ENCODE peak calls at places on chromosomes 5 and 9, in nine cellular contexts. T is iPS-NIHi11; I is activated T-cell treated with anti-CD3 and anti-CD28 coated beads for 24 hours; O is CD8-positive, alpha-beta T cell; Z is iris pigment epithelial cell; D is activated T-helper 1 cell treated with Interleukin-2 at 50 U/mL for 16 hours; E is stimulated activated CD8-positive, alpha-beta memory T cell treated with anti-CD3 and anti-CD28 coated beads, Interleukin-4, amount 100 ng/mL, for 24 hours; B is B cell; N is Karpas-422. K is an unnamed sample.

GRCh38 chr5:148186248-148187003 is 16.4 kb upstream of the SPINK6 start:
- DNase-seq in T (no peak), I (no peak), O (no peak), Z (peak), D (no peak), E (no peak), B (no peak), N (no peak), K (no peak)

GRCh38 chr5:175689147-175689991 is 31.5 kb downstream of the HRH2 start:
- DNase-seq in T (no peak), I (no peak), O (no peak), Z (no peak), D (no peak), E (no peak), B (no peak), N (no peak), K (no peak)

GRCh38 chr5:142364251-142365145 is 39.7 kb upstream of the SPRY4 start:
- DNase-seq in T (peak), I (no peak), O (no peak), Z (peak), D (no peak), E (no peak), B (no peak), N (no peak), K (no peak)

GRCh38 chr9:30932226-30932625 is 1452.2 kb upstream of the ACO1 start:
- DNase-seq in T (no peak), I (no peak), O (no peak), Z (no peak), D (no peak), E (no peak), B (no peak), N (no peak), K (no peak)

GRCh38 chr9:130610862-130611689 is 31.7 kb downstream of the FUBP3 start:
- DNase-seq in T (no peak), I (no peak), O (no peak), Z (no peak), D (no peak), E (no peak), B (no peak), N (no peak), K (no peak)

GRCh38 chr9:127867356-127868277 is 9.9 kb downstream of the AK1 start:
- DNase-seq in T (no peak), I (no peak), O (no peak), Z (no peak), D (no peak), E (no peak), B (no peak), N (no peak), K (no peak)

GRCh38 chr5:149205625-149206523 is 64.6 kb downstream of the ABLIM3 start:
- DNase-seq in T (no peak), I (no peak), O (no peak), Z (peak), D (no peak), E (no peak), B (no peak), N (no peak), K (no peak)

GRCh38 chr5:84191296-84191695 is 193.4 kb downstream of the EDIL3 start:
- DNase-seq in T (no peak), I (no peak), O (no peak), Z (no peak), D (no peak), E (no peak), B (no peak), N (no peak), K (no peak)

GRCh38 chr5:10331341-10331796 is 22.1 kb upstream of the MARCHF6 start:
- DNase-seq in T (no peak), I (no peak), O (no peak), Z (peak), D (no peak), E (no peak), B (no peak), N (no peak), K (no peak)

GRCh38 chr9:112285056-112285455 is 48.4 kb downstream of the PTBP3 start:
- DNase-seq in T (no peak), I (no peak), O (no peak), Z (no peak), D (no peak), E (no peak), B (no peak), N (no peak), K (no peak)

GRCh38 chr5:74916831-74917710 is 50.9 kb upstream of the FAM169A start:
- DNase-seq in T (no peak), I (no peak), O (no peak), Z (peak), D (no peak), E (no peak), B (no peak), N (no peak), K (no peak)

GRCh38 chr9:35553670-35554543 is 51.2 kb upstream of the TESK1 start:
- DNase-seq in T (peak), I (peak), O (no peak), Z (peak), D (no peak), E (no peak), B (no peak), N (peak), K (no peak)

GRCh38 chr9:70589571-70590263 is 175.3 kb upstream of the KLF9 start:
- DNase-seq in T (no peak), I (no peak), O (no peak), Z (peak), D (no peak), E (no peak), B (no peak), N (no peak), K (no peak)